ENCODE peak calls at places on chromosome 21, in six cellular contexts. G, W, S, P, X and F are unnamed samples.

GRCh38 chr21:42317341-42317741 is 2.1 kb upstream of the TFF3 start:
- DNase-seq in X (no peak), G (no peak), S (no peak), P (no peak), W (no peak), F (peak)

GRCh38 chr21:32604484-32604883 is 7.7 kb downstream of the CFAP298 start:
- DNase-seq in S (no peak), W (no peak), G (no peak), X (no peak), P (no peak), F (peak)

GRCh38 chr21:18249542-18250152 is 5.0 kb downstream of the CHODL start:
- DNase-seq in G (no peak), S (no peak), P (no peak), X (no peak), W (no peak), F (no peak)

GRCh38 chr21:30747159-30747558 is at the start of gene KRTAP21-2:
- DNase-seq in G (no peak), X (no peak), S (no peak), W (no peak), P (no peak), F (no peak)

GRCh38 chr21:34986561-34987533 is 62.3 kb downstream of the RUNX1 start:
- DNase-seq in P (no peak), X (peak), G (no peak), S (peak), W (peak), F (no peak)

GRCh38 chr21:29196021-29196663 is 65.7 kb downstream of the MAP3K7CL start:
- DNase-seq in S (peak), X (peak), G (peak), P (peak), W (peak), F (no peak)

GRCh38 chr21:38527737-38528136 is 29.5 kb upstream of the ERG start:
- DNase-seq in P (no peak), S (no peak), X (no peak), W (no peak), G (no peak), F (no peak)

GRCh38 chr21:41207401-41208388 is 39.7 kb downstream of the BACE2 start:
- DNase-seq in G (no peak), P (peak), X (peak), W (peak), S (no peak), F (peak)

GRCh38 chr21:36028127-36029069 is 31.9 kb downstream of the SETD4 start:
- DNase-seq in S (peak), X (peak), P (peak), G (peak), W (peak), F (peak)

GRCh38 chr21:32415451-32415850 is 2.9 kb downstream of the EVA1C start:
- DNase-seq in X (no peak), P (no peak), W (no peak), S (no peak), G (no peak), F (no peak)

GRCh38 chr21:29477941-29478340 is 179.2 kb downstream of the BACH1 start:
- DNase-seq in P (no peak), X (peak), G (no peak), S (no peak), W (no peak), F (no peak)

GRCh38 chr21:26719750-26720149 is 125.5 kb downstream of the ADAMTS1 start:
- DNase-seq in P (no peak), W (no peak), S (no peak), X (no peak), G (no peak), F (no peak)

GRCh38 chr21:35019631-35020032 is 29.5 kb downstream of the RUNX1 start:
- DNase-seq in G (no peak), X (no peak), W (no peak), P (no peak), S (no peak), F (no peak)

GRCh38 chr21:28794341-28794970 is 198.2 kb downstream of the LTN1 start:
- DNase-seq in S (no peak), G (no peak), P (no peak), X (no peak), W (no peak), F (no peak)